ENCODE peak calls at places on chromosomes 12 and 14, in four cellular contexts. I is omental fat pad, E is MCF 10A, G is natural killer cell. S is an unnamed sample.
A peak's percentile ranks its signal among the peaks of the same experiment; 100 is the strongest.

GRCh38 chr12:54162741-54163140 is 26.0 kb downstream of the SMUG1 start:
- DNase-seq in G (no peak), I (no peak), E (no peak), S (no peak)

GRCh38 chr12:57896437-57897201 is 44.7 kb upstream of the ATP23 start:
- DNase-seq in E (peak; percentile 49), I (no peak), G (no peak), S (peak; percentile 24)

GRCh38 chr12:109760930-109761630 is 47.5 kb downstream of the FAM222A start:
- DNase-seq in I (no peak), G (peak; percentile 10), E (no peak), S (no peak)

GRCh38 chr12:88208661-88209060 is 66.6 kb downstream of the TMTC3 start:
- DNase-seq in I (no peak), E (no peak), G (no peak), S (no peak)

GRCh38 chr12:103647267-103647666 is 60.2 kb downstream of the STAB2 start:
- DNase-seq in G (no peak), E (peak; percentile 76), I (no peak), S (no peak)

GRCh38 chr12:14664434-14665023 is 31.9 kb downstream of the GUCY2C start:
- DNase-seq in I (no peak), E (peak; percentile 53), G (no peak), S (peak; percentile 11)

GRCh38 chr14:80850197-80850814 is 91.2 kb downstream of the CEP128 start:
- DNase-seq in I (no peak), E (peak; percentile 49), G (no peak), S (no peak)

GRCh38 chr14:20434701-20435453 is 1.1 kb downstream of the KLHL33 start:
- DNase-seq in I (no peak), G (no peak), E (no peak), S (no peak)

GRCh38 chr12:47376937-47377336 is 297.2 kb upstream of the AMIGO2 start:
- DNase-seq in E (no peak), G (no peak), I (no peak), S (no peak)

GRCh38 chr12:9076733-9077575 is 38.8 kb downstream of the A2M start:
- DNase-seq in E (no peak), I (no peak), G (no peak), S (no peak)

GRCh38 chr12:74846116-74846515 is 308.5 kb downstream of the ATXN7L3B start:
- DNase-seq in E (no peak), I (no peak), G (no peak), S (no peak)

GRCh38 chr12:74847169-74847568 is 309.5 kb downstream of the ATXN7L3B start:
- DNase-seq in G (no peak), E (no peak), I (no peak), S (no peak)

GRCh38 chr12:74849801-74850200 is 312.2 kb downstream of the ATXN7L3B start:
- DNase-seq in G (no peak), I (no peak), E (no peak), S (no peak)
- TF ChIP-seq CTCF in G (no peak), I (no peak), E (peak; percentile 11), S (no peak)

GRCh38 chr14:88562831-88563686 is at the start of gene ZC3H14:
- DNase-seq in G (peak; percentile 84), I (no peak), E (peak; percentile 85), S (peak; percentile 74)
- TF ChIP-seq CTCF in G (no peak), I (no peak), E (no peak), S (no peak)

DNA sequence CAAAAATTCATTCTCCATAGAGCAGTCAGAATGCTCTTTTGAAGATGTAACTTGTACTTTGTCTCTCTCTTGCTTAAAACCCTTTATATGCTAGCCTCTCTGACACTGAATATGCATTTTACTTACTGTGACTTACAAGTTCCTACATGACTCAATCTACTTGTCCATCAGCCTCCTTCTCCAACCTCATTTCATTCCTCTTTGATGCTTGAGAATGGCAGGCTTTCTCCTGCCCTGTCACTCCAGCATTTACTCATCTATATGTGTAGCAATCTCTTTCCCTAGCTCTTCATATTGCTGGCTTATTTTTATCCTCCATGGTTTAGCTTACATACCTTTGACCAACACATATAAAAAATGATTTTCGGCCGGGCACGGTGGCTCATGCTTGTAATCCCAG is 561.9 kb downstream of the CCER1 start:
- DNase-seq in E (no peak), G (no peak), I (no peak), S (no peak)
- TF ChIP-seq CTCF in E (no peak), G (no peak), I (no peak), S (no peak)

GRCh38 chr12:130391186-130391585 is 53.5 kb downstream of the PIWIL1 start:
- DNase-seq in I (no peak), E (no peak), G (no peak), S (no peak)
- TF ChIP-seq CTCF in I (no peak), E (no peak), G (no peak), S (no peak)

DNA sequence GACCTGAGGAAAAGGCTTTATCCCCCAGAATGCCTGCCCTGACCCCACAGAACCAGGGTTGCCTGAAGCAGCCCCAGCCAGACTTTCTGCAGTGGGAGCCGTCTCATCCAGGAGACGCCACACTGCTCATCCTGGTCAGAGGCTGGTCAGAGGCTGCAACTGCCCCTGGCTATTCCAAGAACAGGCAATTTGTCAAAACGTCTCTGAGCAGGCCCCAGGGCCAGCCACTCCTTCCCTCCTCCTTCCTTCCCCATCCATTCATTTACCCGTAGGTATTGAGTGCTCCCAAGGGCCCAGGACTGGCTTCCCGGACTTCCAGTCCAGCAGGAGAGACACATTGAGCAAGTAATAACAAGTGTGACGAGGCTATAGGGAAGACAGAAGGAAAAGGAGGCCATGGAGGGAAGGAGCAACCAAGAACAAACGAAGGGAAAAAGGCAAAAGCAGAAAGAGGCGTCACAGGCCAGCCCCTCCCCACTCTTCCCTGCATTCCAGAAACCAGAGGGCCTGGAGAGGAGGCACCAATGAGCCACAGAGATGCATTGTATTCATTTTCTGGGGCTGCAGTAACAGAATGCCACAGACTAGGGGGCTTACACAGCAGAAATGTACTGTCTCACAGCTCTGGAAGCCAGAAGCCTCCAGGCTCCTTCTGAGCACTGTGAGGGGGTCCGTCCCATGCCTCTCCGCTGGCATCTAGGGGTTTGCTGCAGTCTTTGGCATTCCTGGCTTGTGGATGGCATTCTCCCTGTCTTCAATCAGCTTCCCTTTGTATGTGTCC is 21.0 kb upstream of the CD9 start:
- DNase-seq in G (no peak), E (no peak), I (no peak), S (no peak)
- TF ChIP-seq CTCF in G (no peak), E (no peak), I (no peak), S (no peak)

GRCh38 chr12:100058482-100059029 is 73.8 kb upstream of the ANKS1B start:
- DNase-seq in E (peak; percentile 47), I (no peak), G (no peak), S (no peak)
- TF ChIP-seq CTCF in E (no peak), I (no peak), G (no peak), S (no peak)

S was measured in CD4-positive, alpha-beta T cell.